ENCODE peak calls at places on chromosomes 1 and 21, in four cellular contexts. One of them, this sample, is unnamed.

GRCh38 chr21:43644609-43645008 is 14.7 kb downstream of the HSF2BP start:
- DNase-seq in NCI-H524: no peak
- DNase-seq in LoVo: no peak
- DNase-seq in germinal center: no peak
- DNase-seq in this sample: no peak

GRCh38 chr1:12703821-12704451 is 12.0 kb upstream of the AADACL3 start:
- DNase-seq in LoVo: no peak
- DNase-seq in germinal center: no peak
- DNase-seq in NCI-H524: no peak
- DNase-seq in this sample: no peak

GRCh38 chr1:34785875-34786470 is 5.0 kb downstream of the GJB3 start:
- DNase-seq in germinal center: no peak
- DNase-seq in LoVo: no peak
- DNase-seq in NCI-H524: no peak
- DNase-seq in this sample: no peak

GRCh38 chr1:209106237-209106741 is 477.2 kb upstream of the CAMK1G start:
- DNase-seq in LoVo: no peak
- DNase-seq in NCI-H524: peak
- DNase-seq in germinal center: no peak
- DNase-seq in this sample: no peak

GRCh38 chr1:7421471-7422075 is 349.5 kb upstream of the VAMP3 start:
- DNase-seq in LoVo: no peak
- DNase-seq in germinal center: no peak
- DNase-seq in NCI-H524: no peak
- DNase-seq in this sample: no peak

GRCh38 chr1:221782461-221782860 is 40.6 kb upstream of the DUSP10 start:
- DNase-seq in NCI-H524: no peak
- DNase-seq in LoVo: no peak
- DNase-seq in germinal center: no peak
- DNase-seq in this sample: no peak

GRCh38 chr1:230641346-230641745 is 935 bp upstream of the COG2 start:
- DNase-seq in NCI-H524: no peak
- DNase-seq in germinal center: no peak
- DNase-seq in LoVo: no peak
- DNase-seq in this sample: no peak

GRCh38 chr1:44696789-44697188 is 22.3 kb downstream of the ARMH1 start:
- DNase-seq in germinal center: peak
- DNase-seq in LoVo: no peak
- DNase-seq in NCI-H524: no peak
- DNase-seq in this sample: peak

GRCh38 chr1:214952648-214953047 is 129.9 kb upstream of the KCNK2 start:
- DNase-seq in NCI-H524: peak
- DNase-seq in LoVo: no peak
- DNase-seq in germinal center: no peak
- DNase-seq in this sample: no peak

GRCh38 chr21:40819262-40819661 is 27.7 kb downstream of the DSCAM start:
- DNase-seq in germinal center: no peak
- DNase-seq in NCI-H524: no peak
- DNase-seq in LoVo: no peak
- DNase-seq in this sample: no peak

GRCh38 chr1:227947678-227948492 is at the start of gene WNT9A:
- DNase-seq in NCI-H524: peak
- DNase-seq in LoVo: peak
- DNase-seq in germinal center: peak
- DNase-seq in this sample: no peak

GRCh38 chr1:1779691-1780597 is 1.7 kb upstream of the NADK start:
- DNase-seq in LoVo: no peak
- DNase-seq in germinal center: peak
- DNase-seq in NCI-H524: no peak
- DNase-seq in this sample: peak

GRCh38 chr21:28959367-28960099 is 33.1 kb downstream of the LTN1 start:
- DNase-seq in germinal center: no peak
- DNase-seq in LoVo: peak
- DNase-seq in NCI-H524: no peak
- DNase-seq in this sample: no peak

GRCh38 chr1:23555949-23556640 is 3.2 kb downstream of the ID3 start:
- DNase-seq in germinal center: no peak
- DNase-seq in NCI-H524: no peak
- DNase-seq in LoVo: no peak
- DNase-seq in this sample: no peak

This sample was measured in naive B cell.